ENCODE peak calls at places on chromosomes 12 and 14, in four cellular contexts. Y is K562, L is HL-60, I is GM12878. G is an unnamed sample.

GRCh38 chr12:131098178-131098981 is 144.7 kb downstream of the ADGRD1 start:
- DNase-seq in L (no peak), I (no peak), Y (no peak), G (no peak)

GRCh38 chr12:25784669-25785068 is 173.8 kb upstream of the RASSF8 start:
- DNase-seq in I (no peak), L (no peak), Y (no peak), G (no peak)

GRCh38 chr14:69553221-69553620 is 21.4 kb downstream of the CCDC177 start:
- DNase-seq in Y (no peak), I (no peak), L (peak; percentile 20), G (no peak)

GRCh38 chr14:36465178-36465577 is 54.9 kb downstream of the NKX2-1 start:
- DNase-seq in Y (no peak), I (no peak), L (no peak), G (no peak)

GRCh38 chr14:88613552-88614010 is 50.7 kb downstream of the ZC3H14 start:
- DNase-seq in I (no peak), L (peak; percentile 50), Y (no peak), G (no peak)

GRCh38 chr14:50658203-50658602 is 9.9 kb downstream of the SAV1 start:
- DNase-seq in Y (no peak), I (no peak), L (no peak), G (no peak)

GRCh38 chr12:26918321-26919215 is 19.2 kb downstream of the INTS13 start:
- DNase-seq in L (no peak), I (no peak), Y (no peak), G (no peak)

GRCh38 chr12:66397574-66397973 is 95.3 kb downstream of the HELB start:
- DNase-seq in L (no peak), I (no peak), Y (no peak), G (no peak)

GRCh38 chr12:48824112-48824511 is 5.8 kb downstream of the CACNB3 start:
- DNase-seq in I (no peak), L (no peak), Y (peak; percentile 80), G (no peak)

GRCh38 chr14:50559990-50560928 is at the start of gene ATL1:
- DNase-seq in Y (peak; percentile 45), I (no peak), L (peak; percentile 53), G (peak; percentile 53)

GRCh38 chr12:122729583-122730214 is 945 bp downstream of the HCAR1 start:
- DNase-seq in L (no peak), I (no peak), Y (no peak), G (no peak)

GRCh38 chr14:24389266-24389855 is 9.4 kb upstream of the NYNRIN start:
- DNase-seq in I (no peak), Y (no peak), L (no peak), G (no peak)

GRCh38 chr14:105891631-105892452 is 365.5 kb downstream of the TMEM121 start:
- DNase-seq in L (no peak), Y (peak; percentile 2), I (no peak), G (no peak)

GRCh38 chr12:119989619-119990381 is 764 bp downstream of the BICDL1 start:
- DNase-seq in Y (peak; percentile 82), L (peak; percentile 49), I (no peak), G (peak; percentile 63)

GRCh38 chr12:95940514-95940913 is 1.9 kb downstream of the CCDC38 start:
- DNase-seq in I (no peak), L (no peak), Y (no peak), G (no peak)

GRCh38 chr12:122950276-122950675 is 16.0 kb downstream of the ABCB9 start:
- DNase-seq in I (no peak), Y (no peak), L (no peak), G (no peak)

GRCh38 chr12:31967569-31967968 is 8.4 kb downstream of the RESF1 start:
- DNase-seq in L (no peak), I (no peak), Y (peak; percentile 23), G (no peak)

GRCh38 chr14:96698846-96699543 is 98.2 kb upstream of the VRK1 start:
- DNase-seq in I (peak; percentile 86), L (peak; percentile 9), Y (peak; percentile 39), G (no peak)

GRCh38 chr12:96155181-96155580 is 39.0 kb upstream of the ELK3 start:
- DNase-seq in I (no peak), Y (no peak), L (no peak), G (no peak)

GRCh38 chr12:26112703-26113147 is 12.1 kb downstream of the BHLHE41 start:
- DNase-seq in L (no peak), I (no peak), Y (no peak), G (no peak)

GRCh38 chr12:123165537-123165936 is 14.6 kb upstream of the PITPNM2 start:
- DNase-seq in Y (no peak), I (no peak), L (no peak), G (no peak)

GRCh38 chr14:31263485-31264133 is 56.0 kb upstream of the HECTD1 start:
- DNase-seq in L (no peak), Y (no peak), I (no peak), G (no peak)

GRCh38 chr12:15788266-15789214 is 648 bp downstream of the EPS8 start:
- DNase-seq in L (peak; percentile 3), Y (peak; percentile 5), I (peak; percentile 28), G (no peak)

GRCh38 chr12:121190523-121191031 is 19.4 kb upstream of the P2RX4 start:
- DNase-seq in Y (no peak), I (no peak), L (no peak), G (no peak)

GRCh38 chr12:94867066-94867855 is 136.2 kb downstream of the NDUFA12 start:
- DNase-seq in Y (no peak), L (no peak), I (no peak), G (no peak)

GRCh38 chr12:129489277-129489676 is 414.5 kb downstream of the TMEM132D start:
- DNase-seq in Y (no peak), I (no peak), L (no peak), G (no peak)

GRCh38 chr14:24362241-24362960 is 5.6 kb upstream of the NFATC4 start:
- DNase-seq in Y (no peak), L (no peak), I (no peak), G (no peak)

GRCh38 chr12:26195641-26196423 is 459 bp downstream of the SSPN start:
- DNase-seq in I (no peak), Y (no peak), L (peak; percentile 8), G (peak; percentile 14)

GRCh38 chr14:60179296-60179924 is 14.2 kb upstream of the DHRS7 start:
- DNase-seq in Y (no peak), L (no peak), I (no peak), G (no peak)

GRCh38 chr14:22822619-22823551 is 6.8 kb upstream of the MRPL52 start:
- DNase-seq in I (no peak), L (peak; percentile 56), Y (peak; percentile 77), G (no peak)

GRCh38 chr12:102848832-102849231 is 68.2 kb downstream of the PAH start:
- DNase-seq in L (no peak), I (no peak), Y (no peak), G (no peak)

GRCh38 chr12:52213541-52214420 is 19.3 kb upstream of the KRT7 start:
- DNase-seq in L (peak; percentile 82), I (no peak), Y (peak; percentile 80), G (peak; percentile 66)

GRCh38 chr12:122161682-122162081 is 12.3 kb downstream of the IL31 start:
- DNase-seq in L (peak; percentile 9), Y (no peak), I (no peak), G (no peak)

GRCh38 chr12:52009081-52009751 is 2.5 kb downstream of the TAMALIN start:
- DNase-seq in Y (no peak), L (no peak), I (no peak), G (no peak)

GRCh38 chr12:30753233-30753632 is 1.5 kb downstream of the CAPRIN2 start:
- DNase-seq in Y (peak; percentile 34), I (no peak), L (no peak), G (no peak)

DNA sequence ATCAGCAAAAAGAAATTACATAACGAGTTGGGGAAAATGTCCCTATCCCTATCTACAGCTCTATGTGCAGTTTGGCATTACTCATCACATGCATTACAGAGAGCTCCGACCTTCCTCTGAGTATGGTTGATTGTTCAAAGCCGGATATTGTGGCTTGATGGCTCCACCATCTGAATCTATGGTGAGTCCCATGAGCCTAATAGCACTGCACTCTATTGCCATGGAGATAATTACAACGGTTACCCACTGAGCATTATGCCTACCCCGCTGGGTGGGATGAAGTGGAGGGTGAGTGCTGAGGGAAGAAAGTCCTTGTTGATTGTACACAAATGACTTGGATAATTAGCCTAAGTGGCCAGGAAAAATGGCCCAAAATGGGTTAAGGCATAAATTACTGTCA is 800.5 kb downstream of the NRXN3 start:
- DNase-seq in Y (no peak), L (no peak), I (no peak), G (no peak)
- TF ChIP-seq POLR2AphosphoS5 in Y (no peak), L (no peak), I (no peak), G (no peak)

DNA sequence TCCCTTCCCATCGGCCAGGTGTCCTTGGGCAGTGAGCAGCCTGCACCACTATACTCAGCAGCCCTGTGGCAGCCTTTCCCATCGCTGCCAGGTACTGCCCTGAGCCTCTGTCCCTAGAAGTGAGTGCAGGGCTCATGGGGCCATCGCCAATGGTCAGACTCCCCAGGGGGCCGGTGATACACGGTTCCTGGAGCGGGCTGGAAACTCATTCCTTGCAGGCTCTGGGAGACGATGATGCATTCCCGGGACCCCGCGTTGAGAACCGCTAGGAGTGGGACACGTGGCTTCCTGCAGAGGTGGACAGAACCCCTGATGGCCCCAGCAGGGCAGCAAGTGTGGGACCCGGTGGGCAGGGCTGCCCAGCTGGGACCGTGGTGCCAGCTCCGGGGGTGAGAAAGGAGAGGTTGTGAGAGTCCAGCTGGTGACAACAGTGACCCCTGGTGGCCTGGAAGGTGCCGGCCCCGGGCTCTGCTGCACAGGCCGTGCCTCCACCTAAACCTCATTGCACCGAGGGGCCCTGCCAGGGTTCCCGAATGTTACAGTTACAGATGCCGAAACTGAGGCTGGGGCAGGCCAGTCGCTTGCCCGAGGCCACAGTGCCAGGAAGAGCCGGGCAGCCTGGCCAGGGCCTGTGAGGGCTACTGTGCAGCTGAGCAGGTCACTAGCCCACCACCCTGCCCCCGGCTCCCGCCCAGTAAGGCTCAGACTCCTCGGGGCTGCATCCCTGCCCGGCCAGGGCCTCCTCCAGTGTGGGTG is 33.8 kb downstream of the FBRSL1 start:
- DNase-seq in I (no peak), Y (peak; percentile 79), L (peak; percentile 67), G (peak; percentile 95)
- TF ChIP-seq SPI1 in I (no peak), Y (no peak), L (no peak), G (no peak)

DNA sequence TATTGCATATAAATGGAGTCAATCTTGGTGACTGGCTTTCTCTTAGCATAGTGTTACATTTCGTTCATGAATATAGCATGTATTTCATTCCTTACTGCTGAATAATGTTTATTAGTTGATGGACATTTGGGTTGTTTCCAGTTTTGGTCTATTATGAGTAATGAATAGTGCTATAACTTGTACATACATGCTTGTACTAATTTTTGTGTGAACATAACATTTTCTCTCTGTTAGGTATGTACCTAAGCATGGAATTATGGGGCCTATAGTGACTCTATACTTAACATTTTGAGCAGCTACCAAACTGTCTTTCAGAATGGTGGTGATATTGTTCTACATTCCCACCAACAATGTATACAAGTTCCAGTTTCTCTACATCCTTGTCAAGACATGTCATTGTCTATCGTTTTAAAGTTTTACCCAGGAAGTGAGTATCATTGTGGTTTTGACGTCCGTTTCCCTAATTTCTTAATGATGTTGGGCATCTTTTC is 23.1 kb downstream of the ATP2A2 start:
- DNase-seq in L (no peak), Y (no peak), I (no peak), G (no peak)
- TF ChIP-seq POLR2AphosphoS5 in L (no peak), Y (no peak), I (no peak), G (no peak)

GRCh38 chr14:99627510-99628381 is 17.2 kb upstream of the HHIPL1 start:
- DNase-seq in L (no peak), Y (no peak), I (no peak), G (no peak)
- TF ChIP-seq SPI1 in L (no peak), Y (no peak), I (no peak), G (no peak)

G was measured in GM12891.